ENCODE peak calls at places on chromosome 5, in four cellular contexts. R is SW480, X is astrocyte of the spinal cord, Q is ovary. J is an unnamed sample.

GRCh38 chr5:160749682-160750081 is 102.3 kb downstream of the ATP10B start:
- DNase-seq in R (no peak), X (no peak), Q (no peak), J (no peak)

GRCh38 chr5:37005252-37005651 is 128.7 kb downstream of the NIPBL start:
- DNase-seq in R (no peak), X (peak), Q (no peak), J (no peak)

GRCh38 chr5:150256416-150257064 is 33.0 kb downstream of the CAMK2A start:
- DNase-seq in R (no peak), X (no peak), Q (no peak), J (no peak)

GRCh38 chr5:111755942-111756353 is 1.0 kb downstream of the NREP start:
- DNase-seq in R (no peak), X (peak), Q (no peak), J (no peak)

GRCh38 chr5:83474986-83475385 is 3.4 kb downstream of the VCAN start:
- DNase-seq in R (no peak), X (no peak), Q (no peak), J (no peak)

GRCh38 chr5:32712463-32713395 is 1.6 kb downstream of the NPR3 start:
- DNase-seq in R (no peak), X (peak), Q (no peak), J (no peak)

GRCh38 chr5:4245511-4245910 is 649.9 kb downstream of the IRX1 start:
- DNase-seq in R (no peak), X (no peak), Q (no peak), J (no peak)

GRCh38 chr5:150809363-150809762 is 30.8 kb downstream of the SMIM3 start:
- DNase-seq in R (peak), X (no peak), Q (no peak), J (no peak)

GRCh38 chr5:31366941-31367340 is 165.0 kb downstream of the DROSHA start:
- DNase-seq in R (no peak), X (peak), Q (no peak), J (no peak)

GRCh38 chr5:27377626-27378025 is 339.2 kb upstream of the CDH9 start:
- DNase-seq in R (no peak), X (no peak), Q (no peak), J (no peak)

GRCh38 chr5:140293091-140293996 is 9.6 kb downstream of the PFDN1 start:
- DNase-seq in R (no peak), X (peak), Q (no peak), J (no peak)

GRCh38 chr5:36769129-36769528 is 107.4 kb upstream of the NIPBL start:
- DNase-seq in R (no peak), X (no peak), Q (no peak), J (no peak)

GRCh38 chr5:64576241-64576640 is 70.4 kb downstream of the RGS7BP start:
- DNase-seq in R (no peak), X (no peak), Q (no peak), J (no peak)

GRCh38 chr5:176570044-176570443 is 20.9 kb downstream of the CDHR2 start:
- DNase-seq in R (no peak), X (peak), Q (no peak), J (no peak)

GRCh38 chr5:51385214-51385613 is 2.0 kb downstream of the ISL1 start:
- DNase-seq in R (no peak), X (no peak), Q (no peak), J (no peak)

GRCh38 chr5:112116372-112116771 is 302.7 kb downstream of the EPB41L4A start:
- DNase-seq in R (no peak), X (no peak), Q (no peak), J (no peak)

GRCh38 chr5:93208156-93208895 is 372.7 kb downstream of the NR2F1-AS1 start:
- DNase-seq in R (no peak), X (no peak), Q (no peak), J (no peak)

GRCh38 chr5:55905251-55905650 is 54.1 kb downstream of the IL31RA start:
- DNase-seq in R (no peak), X (no peak), Q (no peak), J (no peak)

GRCh38 chr5:38250752-38251448 is 7.5 kb upstream of the EGFLAM start:
- DNase-seq in R (no peak), X (no peak), Q (no peak), J (no peak)

GRCh38 chr5:23884405-23884804 is 377.0 kb downstream of the PRDM9 start:
- DNase-seq in R (no peak), X (no peak), Q (no peak), J (no peak)

GRCh38 chr5:54873696-54874095 is 111.7 kb downstream of the ESM1 start:
- DNase-seq in R (no peak), X (peak), Q (no peak), J (no peak)

GRCh38 chr5:141513627-141514329 is 24.9 kb downstream of the PCDHGC5 start:
- DNase-seq in R (peak), X (peak), Q (peak), J (peak)

J was measured in AG04449.